ENCODE peak calls at places on chromosomes 2 and 18, in seven cellular contexts. One of them, this sample, is unnamed.

GRCh38 chr2:236616031-236616430 is 46.4 kb downstream of the ACKR3 start:
- DNase-seq in body of pancreas: no peak
- DNase-seq in astrocyte of the spinal cord: no peak
- DNase-seq in GM12865: no peak
- DNase-seq in epithelial cell of esophagus: no peak
- DNase-seq in tibial artery: no peak
- DNase-seq in sigmoid colon: no peak
- DNase-seq in this sample: no peak

GRCh38 chr2:124908411-124908810 is 883.3 kb downstream of the CNTNAP5 start:
- DNase-seq in body of pancreas: no peak
- DNase-seq in astrocyte of the spinal cord: peak; percentile 39
- DNase-seq in GM12865: no peak
- DNase-seq in epithelial cell of esophagus: no peak
- DNase-seq in tibial artery: no peak
- DNase-seq in sigmoid colon: no peak
- DNase-seq in this sample: no peak

GRCh38 chr2:159156834-159157233 is 129.7 kb downstream of the WDSUB1 start:
- DNase-seq in body of pancreas: peak; percentile 36
- DNase-seq in astrocyte of the spinal cord: no peak
- DNase-seq in GM12865: no peak
- DNase-seq in epithelial cell of esophagus: peak; percentile 96
- DNase-seq in tibial artery: no peak
- DNase-seq in sigmoid colon: no peak
- DNase-seq in this sample: no peak

GRCh38 chr2:239400000-239400831 is 604 bp downstream of the HDAC4 start:
- DNase-seq in body of pancreas: no peak
- DNase-seq in astrocyte of the spinal cord: no peak
- DNase-seq in GM12865: peak; percentile 22
- DNase-seq in epithelial cell of esophagus: peak; percentile 39
- DNase-seq in tibial artery: no peak
- DNase-seq in sigmoid colon: peak; percentile 72
- DNase-seq in this sample: no peak

GRCh38 chr2:214934006-214934405 is 124.5 kb upstream of the BARD1 start:
- DNase-seq in body of pancreas: no peak
- DNase-seq in astrocyte of the spinal cord: peak; percentile 59
- DNase-seq in GM12865: no peak
- DNase-seq in epithelial cell of esophagus: no peak
- DNase-seq in tibial artery: no peak
- DNase-seq in sigmoid colon: no peak
- DNase-seq in this sample: no peak

GRCh38 chr2:67240507-67240906 is 156.6 kb upstream of the ETAA1 start:
- DNase-seq in body of pancreas: no peak
- DNase-seq in astrocyte of the spinal cord: no peak
- DNase-seq in GM12865: no peak
- DNase-seq in epithelial cell of esophagus: peak; percentile 82
- DNase-seq in tibial artery: no peak
- DNase-seq in sigmoid colon: no peak
- DNase-seq in this sample: no peak

GRCh38 chr2:238777369-238778067 is 70.4 kb upstream of the TWIST2 start:
- DNase-seq in body of pancreas: no peak
- DNase-seq in astrocyte of the spinal cord: no peak
- DNase-seq in GM12865: peak; percentile 9
- DNase-seq in epithelial cell of esophagus: no peak
- DNase-seq in tibial artery: no peak
- DNase-seq in sigmoid colon: no peak
- DNase-seq in this sample: peak; percentile 18

GRCh38 chr2:181656450-181657261 is at the start of gene CERKL:
- DNase-seq in body of pancreas: peak; percentile 56
- DNase-seq in astrocyte of the spinal cord: peak; percentile 27
- DNase-seq in GM12865: peak; percentile 61
- DNase-seq in epithelial cell of esophagus: peak; percentile 31
- DNase-seq in tibial artery: no peak
- DNase-seq in sigmoid colon: no peak
- DNase-seq in this sample: no peak

GRCh38 chr2:30561349-30561748 is 114.3 kb downstream of the LCLAT1 start:
- DNase-seq in body of pancreas: no peak
- DNase-seq in astrocyte of the spinal cord: no peak
- DNase-seq in GM12865: no peak
- DNase-seq in epithelial cell of esophagus: peak; percentile 33
- DNase-seq in tibial artery: no peak
- DNase-seq in sigmoid colon: no peak
- DNase-seq in this sample: no peak

GRCh38 chr2:69493268-69493667 is 56.0 kb upstream of the NFU1 start:
- DNase-seq in body of pancreas: no peak
- DNase-seq in astrocyte of the spinal cord: no peak
- DNase-seq in GM12865: no peak
- DNase-seq in epithelial cell of esophagus: no peak
- DNase-seq in tibial artery: no peak
- DNase-seq in sigmoid colon: no peak
- DNase-seq in this sample: no peak

GRCh38 chr2:152221870-152222269 is 46.3 kb upstream of the STAM2 start:
- DNase-seq in body of pancreas: no peak
- DNase-seq in astrocyte of the spinal cord: peak; percentile 61
- DNase-seq in GM12865: no peak
- DNase-seq in epithelial cell of esophagus: peak; percentile 12
- DNase-seq in tibial artery: no peak
- DNase-seq in sigmoid colon: no peak
- DNase-seq in this sample: no peak

GRCh38 chr2:239290618-239291504 is 110.0 kb downstream of the HDAC4 start:
- DNase-seq in body of pancreas: no peak
- DNase-seq in astrocyte of the spinal cord: peak; percentile 72
- DNase-seq in GM12865: no peak
- DNase-seq in epithelial cell of esophagus: peak; percentile 86
- DNase-seq in tibial artery: peak; percentile 90
- DNase-seq in sigmoid colon: peak; percentile 85
- DNase-seq in this sample: no peak

GRCh38 chr2:174180837-174181236 is 67.5 kb downstream of the OLA1 start:
- DNase-seq in body of pancreas: no peak
- DNase-seq in astrocyte of the spinal cord: no peak
- DNase-seq in GM12865: no peak
- DNase-seq in epithelial cell of esophagus: no peak
- DNase-seq in tibial artery: no peak
- DNase-seq in sigmoid colon: no peak
- DNase-seq in this sample: no peak

GRCh38 chr2:240595381-240596079 is 9.0 kb downstream of the CAPN10 start:
- DNase-seq in body of pancreas: peak; percentile 51
- DNase-seq in astrocyte of the spinal cord: no peak
- DNase-seq in GM12865: peak; percentile 25
- DNase-seq in epithelial cell of esophagus: peak; percentile 37
- DNase-seq in tibial artery: peak; percentile 53
- DNase-seq in sigmoid colon: peak; percentile 63
- DNase-seq in this sample: no peak

GRCh38 chr2:161425966-161426365 is 9.9 kb downstream of the TBR1 start:
- DNase-seq in body of pancreas: no peak
- DNase-seq in astrocyte of the spinal cord: no peak
- DNase-seq in GM12865: no peak
- DNase-seq in epithelial cell of esophagus: no peak
- DNase-seq in tibial artery: no peak
- DNase-seq in sigmoid colon: no peak
- DNase-seq in this sample: no peak

GRCh38 chr2:26630669-26631360 is 10.4 kb downstream of the CIB4 start:
- DNase-seq in body of pancreas: peak; percentile 2
- DNase-seq in astrocyte of the spinal cord: peak; percentile 28
- DNase-seq in GM12865: no peak
- DNase-seq in epithelial cell of esophagus: peak; percentile 71
- DNase-seq in tibial artery: no peak
- DNase-seq in sigmoid colon: no peak
- DNase-seq in this sample: no peak

DNA sequence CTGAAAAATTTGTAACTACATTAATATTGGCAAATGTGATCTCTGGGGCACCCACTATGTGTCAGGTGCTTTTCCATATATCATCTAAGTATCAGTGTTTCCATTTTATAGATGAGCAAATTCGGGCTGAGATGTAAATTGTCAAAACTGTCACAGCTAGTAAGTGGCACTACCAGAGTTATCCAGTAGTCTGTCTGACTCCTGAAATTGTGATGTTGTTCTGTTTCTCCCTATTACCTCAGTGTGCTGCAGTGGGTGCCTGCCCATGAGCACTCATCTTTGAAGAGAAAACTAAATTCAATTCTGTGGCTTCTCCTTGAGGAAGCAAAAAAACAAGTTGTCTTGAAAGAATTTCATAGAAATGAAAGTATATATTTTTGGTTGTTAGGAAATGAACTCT is 467.4 kb upstream of the FANCL start:
- DNase-seq in body of pancreas: no peak
- DNase-seq in astrocyte of the spinal cord: no peak
- DNase-seq in GM12865: no peak
- DNase-seq in epithelial cell of esophagus: no peak
- DNase-seq in tibial artery: no peak
- DNase-seq in sigmoid colon: no peak
- DNase-seq in this sample: no peak
- TF ChIP-seq CTCF in body of pancreas: no peak
- TF ChIP-seq CTCF in astrocyte of the spinal cord: no peak
- TF ChIP-seq CTCF in GM12865: no peak
- TF ChIP-seq CTCF in epithelial cell of esophagus: peak; percentile 12
- TF ChIP-seq CTCF in tibial artery: no peak
- TF ChIP-seq CTCF in sigmoid colon: no peak
- TF ChIP-seq CTCF in this sample: peak; percentile 28

GRCh38 chr2:64807417-64807816 is 153.7 kb upstream of the SERTAD2 start:
- DNase-seq in body of pancreas: no peak
- DNase-seq in astrocyte of the spinal cord: peak; percentile 97
- DNase-seq in GM12865: peak; percentile 58
- DNase-seq in epithelial cell of esophagus: peak; percentile 99
- DNase-seq in tibial artery: no peak
- DNase-seq in sigmoid colon: no peak
- DNase-seq in this sample: peak; percentile 63
- TF ChIP-seq CTCF in body of pancreas: no peak
- TF ChIP-seq CTCF in astrocyte of the spinal cord: no peak
- TF ChIP-seq CTCF in GM12865: no peak
- TF ChIP-seq CTCF in epithelial cell of esophagus: peak; percentile 40
- TF ChIP-seq CTCF in tibial artery: no peak
- TF ChIP-seq CTCF in sigmoid colon: no peak
- TF ChIP-seq CTCF in this sample: no peak

GRCh38 chr18:25256439-25256838 is 95.5 kb downstream of the ZNF521 start:
- DNase-seq in body of pancreas: no peak
- DNase-seq in astrocyte of the spinal cord: no peak
- DNase-seq in GM12865: no peak
- DNase-seq in epithelial cell of esophagus: no peak
- DNase-seq in tibial artery: no peak
- DNase-seq in sigmoid colon: no peak
- DNase-seq in this sample: no peak
- TF ChIP-seq CTCF in body of pancreas: no peak
- TF ChIP-seq CTCF in astrocyte of the spinal cord: no peak
- TF ChIP-seq CTCF in GM12865: no peak
- TF ChIP-seq CTCF in epithelial cell of esophagus: no peak
- TF ChIP-seq CTCF in tibial artery: no peak
- TF ChIP-seq CTCF in sigmoid colon: no peak
- TF ChIP-seq CTCF in this sample: no peak

DNA sequence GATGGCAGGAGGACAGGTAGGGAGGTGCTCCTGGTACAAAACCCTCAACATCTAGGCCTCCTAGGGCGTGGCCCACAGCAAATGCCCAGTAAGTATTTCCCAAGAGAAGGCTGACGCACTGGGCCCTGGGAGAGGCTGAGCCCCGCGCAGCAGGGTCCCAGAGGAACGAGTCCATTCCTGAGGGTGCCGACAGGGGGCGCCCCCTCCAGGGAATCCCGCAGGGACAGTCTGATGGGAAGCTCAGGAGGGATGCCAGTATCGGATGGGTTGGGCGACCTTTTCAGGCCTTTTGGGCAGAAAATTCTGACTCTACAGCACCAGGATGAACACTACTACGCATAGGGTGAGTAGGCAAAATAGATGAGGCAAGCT is 8.8 kb downstream of the BOLA3 start:
- DNase-seq in body of pancreas: no peak
- DNase-seq in astrocyte of the spinal cord: no peak
- DNase-seq in GM12865: no peak
- DNase-seq in epithelial cell of esophagus: no peak
- DNase-seq in tibial artery: no peak
- DNase-seq in sigmoid colon: no peak
- DNase-seq in this sample: no peak
- TF ChIP-seq CTCF in body of pancreas: no peak
- TF ChIP-seq CTCF in astrocyte of the spinal cord: peak; percentile 34
- TF ChIP-seq CTCF in GM12865: no peak
- TF ChIP-seq CTCF in epithelial cell of esophagus: peak; percentile 10
- TF ChIP-seq CTCF in tibial artery: no peak
- TF ChIP-seq CTCF in sigmoid colon: no peak
- TF ChIP-seq CTCF in this sample: no peak

GRCh38 chr2:46231721-46232120 is 65.5 kb upstream of the EPAS1 start:
- DNase-seq in body of pancreas: no peak
- DNase-seq in astrocyte of the spinal cord: no peak
- DNase-seq in GM12865: no peak
- DNase-seq in epithelial cell of esophagus: no peak
- DNase-seq in tibial artery: no peak
- DNase-seq in sigmoid colon: no peak
- DNase-seq in this sample: no peak

GRCh38 chr2:46230115-46230571 is 67.1 kb upstream of the EPAS1 start:
- DNase-seq in body of pancreas: peak; percentile 48
- DNase-seq in astrocyte of the spinal cord: peak; percentile 47
- DNase-seq in GM12865: peak; percentile 67
- DNase-seq in epithelial cell of esophagus: peak; percentile 36
- DNase-seq in tibial artery: peak; percentile 85
- DNase-seq in sigmoid colon: no peak
- DNase-seq in this sample: no peak

GRCh38 chr2:46227674-46228289 is 69.4 kb upstream of the EPAS1 start:
- DNase-seq in body of pancreas: no peak
- DNase-seq in astrocyte of the spinal cord: no peak
- DNase-seq in GM12865: no peak
- DNase-seq in epithelial cell of esophagus: no peak
- DNase-seq in tibial artery: no peak
- DNase-seq in sigmoid colon: no peak
- DNase-seq in this sample: no peak

GRCh38 chr2:46230677-46231425 is 66.4 kb upstream of the EPAS1 start:
- DNase-seq in body of pancreas: no peak
- DNase-seq in astrocyte of the spinal cord: no peak
- DNase-seq in GM12865: no peak
- DNase-seq in epithelial cell of esophagus: no peak
- DNase-seq in tibial artery: no peak
- DNase-seq in sigmoid colon: no peak
- DNase-seq in this sample: no peak

GRCh38 chr2:46229134-46230063 is 67.8 kb upstream of the EPAS1 start:
- DNase-seq in body of pancreas: no peak
- DNase-seq in astrocyte of the spinal cord: peak; percentile 94
- DNase-seq in GM12865: peak; percentile 81
- DNase-seq in epithelial cell of esophagus: no peak
- DNase-seq in tibial artery: no peak
- DNase-seq in sigmoid colon: no peak
- DNase-seq in this sample: peak; percentile 39
- TF ChIP-seq CTCF in body of pancreas: no peak
- TF ChIP-seq CTCF in astrocyte of the spinal cord: no peak
- TF ChIP-seq CTCF in GM12865: no peak
- TF ChIP-seq CTCF in epithelial cell of esophagus: no peak
- TF ChIP-seq CTCF in tibial artery: no peak
- TF ChIP-seq CTCF in sigmoid colon: no peak
- TF ChIP-seq CTCF in this sample: no peak

DNA sequence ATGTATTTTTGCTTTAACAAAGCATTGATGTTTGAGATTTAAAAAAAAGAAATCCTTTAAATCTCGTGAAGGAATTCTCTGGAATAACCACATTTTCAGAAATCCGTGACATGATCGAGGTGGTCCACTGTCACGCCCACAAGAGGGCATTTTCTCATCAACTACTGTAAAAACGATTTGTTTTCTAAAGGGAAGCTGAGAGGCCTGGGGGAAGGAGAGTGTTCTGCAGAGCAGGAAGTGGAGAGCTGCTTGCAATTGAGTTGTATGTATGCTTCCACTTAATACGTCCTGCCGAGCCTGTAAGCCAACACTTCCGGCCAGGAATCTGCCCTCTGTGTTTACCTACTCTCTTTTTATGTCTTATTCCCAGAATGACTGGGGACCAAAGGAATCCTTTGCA is 19.4 kb downstream of the KLHL29 start:
- DNase-seq in body of pancreas: no peak
- DNase-seq in astrocyte of the spinal cord: peak; percentile 85
- DNase-seq in GM12865: peak; percentile 73
- DNase-seq in epithelial cell of esophagus: peak; percentile 68
- DNase-seq in tibial artery: no peak
- DNase-seq in sigmoid colon: peak; percentile 71
- DNase-seq in this sample: peak; percentile 38
- TF ChIP-seq CTCF in body of pancreas: no peak
- TF ChIP-seq CTCF in astrocyte of the spinal cord: peak; percentile 24
- TF ChIP-seq CTCF in GM12865: peak; percentile 4
- TF ChIP-seq CTCF in epithelial cell of esophagus: no peak
- TF ChIP-seq CTCF in tibial artery: peak; percentile 25
- TF ChIP-seq CTCF in sigmoid colon: peak; percentile 20
- TF ChIP-seq CTCF in this sample: peak; percentile 13

This sample was measured in GM12864.